ENCODE peak calls at places on chromosomes 3 and 15, in eight cellular contexts. Z is K562, I is transverse colon, M is GM23338, P is sigmoid colon, L is HCT116, C is breast epithelium, F is HepG2. V is an unnamed sample.

GRCh38 chr15:39474657-39475056 is 106.2 kb upstream of the THBS1 start:
- DNase-seq in Z (no peak), I (no peak), M (no peak), P (no peak), L (no peak), C (no peak), F (no peak), V (no peak)

GRCh38 chr15:99344639-99345038 is 93.4 kb downstream of the LRRC28 start:
- DNase-seq in Z (no peak), I (no peak), M (no peak), P (no peak), L (no peak), C (no peak), F (no peak), V (no peak)

GRCh38 chr15:57947781-57948180 is 117.7 kb downstream of the ALDH1A2 start:
- DNase-seq in Z (no peak), I (no peak), M (peak; percentile 24), P (no peak), L (no peak), C (no peak), F (no peak), V (no peak)

GRCh38 chr3:151197981-151198767 is 4.8 kb downstream of the GPR171 start:
- DNase-seq in Z (no peak), I (no peak), M (no peak), P (no peak), L (no peak), C (no peak), F (peak; percentile 99), V (no peak)

GRCh38 chr15:82828064-82828463 is 18.6 kb downstream of the WHAMM start:
- DNase-seq in Z (no peak), I (no peak), M (no peak), P (no peak), L (no peak), C (no peak), F (peak; percentile 60), V (no peak)

GRCh38 chr3:171835116-171835515 is 8.0 kb upstream of the TMEM212 start:
- DNase-seq in Z (no peak), I (no peak), M (no peak), P (no peak), L (no peak), C (no peak), F (no peak), V (no peak)

GRCh38 chr3:74000715-74001114 is 376.0 kb upstream of the PDZRN3 start:
- DNase-seq in Z (no peak), I (no peak), M (no peak), P (no peak), L (no peak), C (no peak), F (no peak), V (no peak)

GRCh38 chr15:74133071-74133702 is 2.8 kb downstream of the ISLR2 start:
- DNase-seq in Z (no peak), I (no peak), M (peak; percentile 69), P (no peak), L (no peak), C (no peak), F (no peak), V (no peak)

GRCh38 chr3:197487911-197488391 is 67.8 kb downstream of the BDH1 start:
- DNase-seq in Z (no peak), I (no peak), M (no peak), P (no peak), L (no peak), C (peak; percentile 63), F (peak; percentile 72), V (no peak)

GRCh38 chr3:45987368-45988099 is 8.1 kb downstream of the FYCO1 start:
- DNase-seq in Z (no peak), I (no peak), M (no peak), P (peak; percentile 84), L (no peak), C (no peak), F (peak; percentile 16), V (no peak)
- TF ChIP-seq POLR2AphosphoS5 in Z (no peak), I (no peak), M (no peak), P (peak; percentile 4), L (no peak), C (no peak), F (no peak), V (peak; percentile 21)

GRCh38 chr3:102142379-102143058 is 292.3 kb upstream of the ZPLD1 start:
- DNase-seq in Z (no peak), I (no peak), M (no peak), P (no peak), L (no peak), C (no peak), F (no peak), V (no peak)
- H3K27ac ChIP-seq in Z (no peak overlapping the region), I (no peak overlapping the region), M (no peak overlapping the region), P (peak overlapping the region; percentile 57), L (no peak overlapping the region), C (no peak overlapping the region), F (no peak overlapping the region), V (no peak overlapping the region)

DNA sequence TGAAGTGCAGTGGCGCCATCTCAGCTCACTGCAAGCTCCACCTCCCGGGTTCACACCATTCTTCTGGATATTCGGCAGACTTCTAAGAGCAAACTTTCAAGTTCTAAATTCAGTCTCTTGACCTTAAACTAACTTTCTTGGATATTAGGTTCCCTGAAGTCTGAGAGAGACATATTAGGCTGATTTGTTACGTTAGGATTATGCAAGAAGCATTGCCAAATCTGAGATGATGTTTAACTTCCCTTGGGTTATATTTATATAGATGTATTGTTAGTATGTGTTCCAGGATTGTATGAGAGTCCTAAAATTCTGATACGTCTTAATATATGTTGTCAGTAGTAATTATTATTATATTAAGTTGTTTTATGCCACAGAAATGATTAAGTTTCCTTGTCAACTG is 80.1 kb downstream of the SLC6A1 start:
- DNase-seq in Z (no peak), I (no peak), M (no peak), P (no peak), L (no peak), C (no peak), F (no peak), V (no peak)
- TF ChIP-seq POLR2AphosphoS5 in Z (no peak), I (no peak), M (no peak), P (no peak), L (no peak), C (no peak), F (no peak), V (no peak)

GRCh38 chr3:107978116-107979057 is 112.4 kb downstream of the CD47 start:
- DNase-seq in Z (no peak), I (no peak), M (no peak), P (no peak), L (no peak), C (no peak), F (no peak), V (no peak)
- H3K27ac ChIP-seq in Z (no peak overlapping the region), I (no peak overlapping the region), M (no peak overlapping the region), P (no peak overlapping the region), L (no peak overlapping the region), C (no peak overlapping the region), F (no peak overlapping the region), V (no peak overlapping the region)

DNA sequence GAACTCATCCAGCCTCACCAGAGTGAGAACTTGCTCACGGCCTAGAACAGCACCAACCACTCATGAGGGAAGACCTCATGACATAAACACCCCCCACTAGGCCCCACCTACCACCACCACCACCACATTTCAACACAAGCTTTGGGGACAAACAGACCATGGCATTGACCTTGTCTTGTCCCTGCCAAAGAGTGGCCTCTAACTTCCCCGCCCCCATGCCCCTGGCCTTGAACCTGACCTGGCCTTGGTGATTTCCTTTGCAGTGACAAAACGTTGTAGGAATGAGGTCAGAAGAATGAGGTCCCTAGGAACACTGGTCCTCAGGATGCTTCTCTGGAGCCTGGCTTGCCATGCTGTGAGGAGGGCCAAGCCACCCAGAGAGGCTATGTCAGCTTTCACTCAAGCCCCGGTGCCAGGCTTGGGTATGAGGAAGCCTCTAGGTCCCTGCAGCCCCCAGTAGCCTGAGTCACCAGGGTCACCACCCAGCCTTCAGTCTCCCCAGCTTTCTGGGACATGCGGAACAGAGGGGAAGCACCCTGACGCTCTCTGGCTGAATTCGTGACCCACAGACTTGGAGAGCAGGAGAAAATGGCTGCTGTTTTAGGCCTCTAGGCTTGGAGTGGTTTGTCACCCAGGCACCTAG is 57.9 kb downstream of the TPRA1 start:
- DNase-seq in Z (no peak), I (no peak), M (no peak), P (no peak), L (no peak), C (no peak), F (peak; percentile 19), V (no peak)
- TF ChIP-seq POLR2AphosphoS5 in Z (no peak), I (no peak), M (no peak), P (no peak), L (no peak), C (no peak), F (no peak), V (no peak)

GRCh38 chr3:65809641-65810150 is 229.0 kb downstream of the MAGI1 start:
- DNase-seq in Z (no peak), I (no peak), M (no peak), P (no peak), L (no peak), C (no peak), F (no peak), V (no peak)
- H3K27ac ChIP-seq in Z (no peak overlapping the region), I (no peak overlapping the region), M (no peak overlapping the region), P (no peak overlapping the region), L (no peak overlapping the region), C (no peak overlapping the region), F (no peak overlapping the region), V (no peak overlapping the region)

GRCh38 chr3:11136871-11137626 is 17.2 kb upstream of the HRH1 start:
- DNase-seq in Z (peak; percentile 82), I (peak; percentile 37), M (peak; percentile 55), P (peak; percentile 92), L (peak; percentile 100), C (peak; percentile 46), F (peak; percentile 40), V (no peak)
- TF ChIP-seq POLR2AphosphoS5 in Z (no peak), I (peak; percentile 65), M (no peak), P (peak; percentile 98), L (peak; percentile 69), C (no peak), F (no peak), V (no peak)

GRCh38 chr3:50630916-50631315 is 14.0 kb downstream of the MAPKAPK3 start:
- DNase-seq in Z (no peak), I (no peak), M (no peak), P (no peak), L (no peak), C (no peak), F (no peak), V (no peak)
- H3K27ac ChIP-seq in Z (no peak overlapping the region), I (no peak overlapping the region), M (no peak overlapping the region), P (no peak overlapping the region), L (no peak overlapping the region), C (no peak overlapping the region), F (no peak overlapping the region), V (no peak overlapping the region)

GRCh38 chr15:54722342-54722986 is 474.3 kb downstream of the RSL24D1 start:
- DNase-seq in Z (no peak), I (no peak), M (no peak), P (no peak), L (no peak), C (no peak), F (no peak), V (no peak)

GRCh38 chr15:54719325-54719724 is 477.4 kb downstream of the RSL24D1 start:
- DNase-seq in Z (no peak), I (no peak), M (no peak), P (no peak), L (no peak), C (no peak), F (no peak), V (no peak)
- TF ChIP-seq POLR2AphosphoS5 in Z (no peak), I (no peak), M (no peak), P (no peak), L (no peak), C (no peak), F (no peak), V (no peak)

GRCh38 chr15:65385868-65386253 is 8.1 kb upstream of the IGDCC3 start:
- DNase-seq in Z (no peak), I (no peak), M (no peak), P (peak; percentile 73), L (no peak), C (no peak), F (no peak), V (no peak)
- H3K27ac ChIP-seq in Z (no peak overlapping the region), I (no peak overlapping the region), M (no peak overlapping the region), P (peak overlapping the region; percentile 40), L (no peak overlapping the region), C (peak overlapping the region; percentile 49), F (no peak overlapping the region), V (peak overlapping the region; percentile 37)

V was measured in stomach.